ENCODE peak calls at places on chromosomes 12 and 14, in seven cellular contexts. A is tibial artery; L is activated T-helper 1 cell treated with Interleukin-2 at 50 U/mL for 16 hours; G is pancreas; N is AG09319; M is stimulated activated CD8-positive, alpha-beta memory T cell treated with anti-CD3 and anti-CD28 coated beads, Interleukin-12 subunit alpha, Interleukin-12 subunit beta, amount 100 ng/mL, for 4 hours; J is heart right ventricle. B is an unnamed sample.

GRCh38 chr14:30608533-30609006 is 13.5 kb upstream of the SCFD1 start:
- DNase-seq in N (no peak), L (no peak), M (no peak), G (peak), A (no peak), J (no peak), B (no peak)

GRCh38 chr14:59451849-59452248 is 13.3 kb downstream of the GPR135 start:
- DNase-seq in L (no peak), J (no peak), N (no peak), A (no peak), G (no peak), M (no peak), B (no peak)

GRCh38 chr12:114709112-114709511 is 25.1 kb upstream of the TBX3 start:
- DNase-seq in N (no peak), L (no peak), G (no peak), A (no peak), M (no peak), J (no peak), B (no peak)

GRCh38 chr12:108576660-108577234 is 14.4 kb downstream of the ISCU start:
- DNase-seq in L (no peak), N (no peak), A (no peak), G (no peak), J (no peak), M (no peak), B (no peak)

GRCh38 chr14:51224551-51224950 is 15.5 kb upstream of the TMX1 start:
- DNase-seq in J (no peak), A (no peak), M (no peak), G (no peak), N (no peak), L (no peak), B (no peak)

GRCh38 chr12:126772171-126772864 is 1494.7 kb upstream of the TMEM132C start:
- DNase-seq in M (no peak), A (no peak), L (peak), N (peak), G (peak), J (no peak), B (no peak)

GRCh38 chr12:90026516-90026915 is 317.9 kb upstream of the ATP2B1 start:
- DNase-seq in J (no peak), G (no peak), A (no peak), L (no peak), N (no peak), M (no peak), B (no peak)

GRCh38 chr12:11877869-11878780 is 192.6 kb upstream of the BCL2L14 start:
- DNase-seq in A (peak), L (no peak), J (no peak), N (no peak), M (no peak), G (peak), B (no peak)

GRCh38 chr14:61524211-61524806 is 171.0 kb upstream of the HIF1A start:
- DNase-seq in G (no peak), N (no peak), L (no peak), A (no peak), J (no peak), M (no peak), B (peak)

GRCh38 chr14:105490318-105490571 is 801 bp upstream of the TEDC1 start:
- DNase-seq in A (no peak), M (no peak), G (peak), J (peak), L (no peak), N (no peak), B (no peak)

GRCh38 chr14:76434220-76434619 is 58.3 kb downstream of the ESRRB start:
- DNase-seq in L (no peak), G (no peak), N (no peak), M (no peak), A (no peak), J (no peak), B (no peak)

B was measured in pons.